ENCODE peak calls at places on chromosomes 12 and 14, in five cellular contexts. A, H, V, M and E are unnamed samples.

GRCh38 chr14:75298187-75298985 is 19.8 kb downstream of the FOS start:
- DNase-seq in M (no peak), A (no peak), H (no peak), V (no peak), E (no peak)

GRCh38 chr12:19030603-19031002 is 98.9 kb upstream of the PLEKHA5 start:
- DNase-seq in A (no peak), H (no peak), V (no peak), M (no peak), E (no peak)

GRCh38 chr14:33851366-33851765 is 99.5 kb downstream of the EGLN3 start:
- DNase-seq in A (no peak), H (no peak), V (no peak), M (no peak), E (no peak)

GRCh38 chr12:57224973-57225679 is 4.4 kb upstream of the SHMT2 start:
- DNase-seq in H (peak; percentile 48), M (no peak), V (peak; percentile 91), A (peak; percentile 72), E (no peak)

GRCh38 chr12:43148711-43149110 is 403.3 kb downstream of the ADAMTS20 start:
- DNase-seq in A (no peak), V (no peak), M (no peak), H (no peak), E (no peak)

GRCh38 chr14:58104808-58105207 is 47.2 kb downstream of the ARMH4 start:
- DNase-seq in M (no peak), V (no peak), A (no peak), H (no peak), E (peak; percentile 91)

GRCh38 chr12:47636908-47637780 is 68.7 kb downstream of the RPAP3 start:
- DNase-seq in H (peak; percentile 94), M (no peak), A (peak; percentile 13), V (peak; percentile 96), E (no peak)

GRCh38 chr14:90438841-90439240 is 42.0 kb downstream of the CALM1 start:
- DNase-seq in A (no peak), M (no peak), H (no peak), V (no peak), E (no peak)

GRCh38 chr12:38282886-38283285 is 33.7 kb upstream of the ALG10B start:
- DNase-seq in M (no peak), A (no peak), V (no peak), H (no peak), E (no peak)

GRCh38 chr12:130672122-130672825 is 43.8 kb downstream of the RIMBP2 start:
- DNase-seq in M (peak; percentile 67), H (no peak), A (no peak), V (no peak), E (no peak)

GRCh38 chr14:74965770-74966153 is 10.4 kb upstream of the PGF start:
- DNase-seq in A (no peak), V (no peak), M (no peak), H (no peak), E (peak; percentile 42)

GRCh38 chr12:68619541-68619940 is 8.8 kb downstream of the RAP1B start:
- DNase-seq in V (no peak), M (no peak), H (no peak), A (no peak), E (no peak)

GRCh38 chr12:68623059-68623458 is 12.4 kb downstream of the RAP1B start:
- DNase-seq in V (no peak), M (no peak), H (no peak), A (no peak), E (no peak)

GRCh38 chr12:68622250-68622649 is 11.6 kb downstream of the RAP1B start:
- DNase-seq in A (no peak), M (no peak), H (no peak), V (no peak), E (no peak)

GRCh38 chr12:68620528-68620927 is 9.8 kb downstream of the RAP1B start:
- DNase-seq in A (no peak), M (no peak), H (no peak), V (no peak), E (no peak)

DNA sequence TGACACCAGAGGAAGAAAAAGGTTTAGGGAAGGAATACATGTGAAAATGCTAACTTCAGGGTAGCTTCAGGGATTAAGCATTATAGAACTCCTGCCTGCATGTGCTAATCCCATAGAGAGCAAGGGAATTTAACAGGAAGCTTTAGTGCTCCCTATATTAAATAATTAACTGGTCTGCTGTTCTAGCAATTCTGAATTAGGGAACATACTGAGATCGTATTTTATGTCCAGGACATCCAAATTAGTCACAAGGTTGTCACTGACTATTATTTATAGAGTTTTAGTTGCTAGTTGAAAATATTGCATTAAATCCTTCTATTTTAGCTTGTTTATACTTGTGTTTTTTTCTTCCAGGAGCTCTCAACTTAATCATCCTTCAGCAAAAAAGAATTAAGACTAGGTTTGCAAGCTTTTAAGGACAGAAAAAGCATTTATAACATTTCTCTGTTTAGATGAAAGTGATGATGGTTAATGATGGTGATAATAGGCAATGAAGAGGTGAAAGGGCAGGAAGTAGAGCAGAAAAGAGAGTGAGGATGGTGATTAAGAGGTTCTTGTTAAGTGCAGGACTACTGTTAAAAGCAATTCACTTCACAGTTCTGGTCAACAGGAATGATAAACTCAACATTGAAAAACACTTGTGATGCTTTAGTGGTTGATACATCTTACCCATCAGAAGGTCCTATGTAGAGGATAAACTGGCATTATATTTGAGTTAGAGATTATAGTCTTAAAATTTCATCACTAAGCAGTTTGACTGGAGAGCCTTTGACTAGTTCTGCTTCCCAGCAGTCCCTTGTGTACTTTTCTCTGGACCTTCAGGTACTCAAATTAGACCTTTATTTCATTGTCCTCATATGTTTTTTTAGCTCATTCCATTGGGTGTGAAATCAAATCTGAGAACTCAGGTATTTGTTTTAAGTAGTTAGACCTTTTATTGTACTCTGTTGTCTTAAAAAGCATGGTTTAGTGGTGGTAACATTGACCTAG is 10.7 kb downstream of the RAP1B start:
- DNase-seq in H (no peak), V (no peak), M (no peak), A (no peak), E (no peak)
- H4K20me1 ChIP-seq in H (peaks cover 20% of the 10 kb centered on the region), V (no peaks in the 10 kb centered on the region), M (peaks cover 100% of the 10 kb centered on the region), A (peaks cover 100% of the 10 kb centered on the region), E (peaks cover 91% of the 10 kb centered on the region)

GRCh38 chr14:81466854-81467253 is 66.7 kb upstream of the STON2 start:
- DNase-seq in V (no peak), M (no peak), H (no peak), A (no peak), E (no peak)

GRCh38 chr14:81459421-81459820 is 59.3 kb upstream of the STON2 start:
- DNase-seq in M (no peak), A (no peak), V (no peak), H (no peak), E (no peak)

GRCh38 chr14:81465507-81466228 is 65.5 kb upstream of the STON2 start:
- DNase-seq in H (no peak), V (no peak), A (no peak), M (no peak), E (no peak)

GRCh38 chr14:81459912-81460311 is 59.8 kb upstream of the STON2 start:
- DNase-seq in H (no peak), A (no peak), M (no peak), V (no peak), E (no peak)

GRCh38 chr14:81464253-81465001 is 64.3 kb upstream of the STON2 start:
- DNase-seq in V (peak; percentile 49), M (peak; percentile 66), A (peak; percentile 80), H (peak; percentile 80), E (peak; percentile 26)
- H4K20me1 ChIP-seq in V (no peaks in the 10 kb centered on the region), M (no peaks in the 10 kb centered on the region), A (no peaks in the 10 kb centered on the region), H (no peaks in the 10 kb centered on the region), E (no peaks in the 10 kb centered on the region)

GRCh38 chr12:58884916-58885315 is 35.4 kb downstream of the LRIG3 start:
- DNase-seq in V (no peak), H (no peak), M (no peak), A (no peak), E (no peak)

GRCh38 chr12:58887071-58887470 is 33.2 kb downstream of the LRIG3 start:
- DNase-seq in A (no peak), H (no peak), M (no peak), V (no peak), E (no peak)

GRCh38 chr12:58882796-58883195 is 37.5 kb downstream of the LRIG3 start:
- DNase-seq in V (peak; percentile 51), A (no peak), M (no peak), H (peak; percentile 62), E (no peak)

GRCh38 chr12:58886474-58886873 is 33.8 kb downstream of the LRIG3 start:
- DNase-seq in M (no peak), A (no peak), V (no peak), H (no peak), E (no peak)

DNA sequence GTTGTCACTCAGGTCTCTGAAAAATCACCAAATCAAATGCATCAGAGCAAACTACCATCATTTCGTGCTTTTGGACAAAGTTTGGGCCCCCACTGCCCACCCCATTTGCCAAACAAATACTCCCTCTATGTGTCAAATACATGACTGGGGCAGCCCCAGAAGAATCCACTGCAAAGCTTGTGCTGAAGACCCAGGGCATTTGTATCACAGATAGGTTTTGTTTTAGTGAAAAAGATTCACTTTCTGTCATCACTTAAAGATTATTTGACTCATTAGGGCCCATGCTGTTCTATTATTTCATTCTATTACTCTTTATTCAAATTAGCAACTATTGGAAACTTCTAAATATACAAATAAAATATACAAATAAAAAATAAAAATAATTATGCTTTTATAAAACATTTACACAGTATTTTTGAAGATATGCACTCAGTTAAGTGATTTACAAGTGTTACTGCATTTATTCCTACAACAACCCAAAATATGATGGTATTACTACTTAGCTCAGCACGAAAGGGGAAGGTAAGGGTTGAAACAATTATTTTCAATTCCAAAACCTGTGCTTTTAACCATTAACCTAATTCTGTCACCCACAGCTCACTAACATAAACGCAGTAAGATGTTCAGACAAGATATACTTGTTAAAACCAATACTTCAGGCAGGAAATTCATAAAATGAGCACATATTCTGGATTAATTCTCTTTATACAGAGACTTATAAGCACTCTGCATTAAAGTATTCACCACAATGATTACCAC is 36.5 kb downstream of the LRIG3 start:
- DNase-seq in V (no peak), M (no peak), H (no peak), A (no peak), E (no peak)
- H4K20me1 ChIP-seq in V (no peaks in the 10 kb centered on the region), M (no peaks in the 10 kb centered on the region), H (peaks cover 3% of the 10 kb centered on the region), A (no peaks in the 10 kb centered on the region), E (no peaks in the 10 kb centered on the region)

GRCh38 chr12:131896080-131896810 is 1.8 kb downstream of the ULK1 start:
- DNase-seq in H (peak; percentile 91), V (peak; percentile 96), M (peak; percentile 92), A (peak; percentile 94), E (peak; percentile 83)
- H4K20me1 ChIP-seq in H (no peaks in the 10 kb centered on the region), V (no peaks in the 10 kb centered on the region), M (peaks cover 23% of the 10 kb centered on the region), A (peaks cover 37% of the 10 kb centered on the region), E (peaks cover 42% of the 10 kb centered on the region)

GRCh38 chr12:53951577-53952334 is 2.9 kb upstream of the HOXC12 start:
- DNase-seq in A (no peak), H (peak; percentile 70), V (no peak), M (no peak), E (no peak)
- H4K20me1 ChIP-seq in A (no peaks in the 10 kb centered on the region), H (peaks cover 69% of the 10 kb centered on the region), V (no peaks in the 10 kb centered on the region), M (peaks cover 13% of the 10 kb centered on the region), E (peaks cover 4% of the 10 kb centered on the region)

GRCh38 chr14:64926398-64926995 is 12.2 kb downstream of the CHURC1 start:
- DNase-seq in H (no peak), M (no peak), V (no peak), A (no peak), E (no peak)
- H4K20me1 ChIP-seq in H (peaks cover 3% of the 10 kb centered on the region), M (peaks cover 12% of the 10 kb centered on the region), V (no peaks in the 10 kb centered on the region), A (peaks cover 5% of the 10 kb centered on the region), E (peaks cover 13% of the 10 kb centered on the region)